ENCODE peak calls at places on chromosomes 16 and 17, in six cellular contexts. U, E, Q, Y, K and S are unnamed samples.

GRCh38 chr17:63418540-63418939 is 27.6 kb downstream of the CYB561 start:
- DNase-seq in U (no peak), E (no peak), Q (no peak), Y (no peak), K (no peak), S (no peak)

GRCh38 chr17:74335529-74336062 is 9.6 kb downstream of the KIF19 start:
- DNase-seq in U (no peak), E (no peak), Q (no peak), Y (no peak), K (no peak), S (no peak)

GRCh38 chr17:44887971-44888955 is 11.0 kb downstream of the EFTUD2 start:
- DNase-seq in U (no peak), E (no peak), Q (no peak), Y (no peak), K (no peak), S (no peak)

GRCh38 chr16:30724641-30725464 is 23.4 kb upstream of the PHKG2 start:
- DNase-seq in U (no peak), E (no peak), Q (no peak), Y (no peak), K (no peak), S (no peak)

GRCh38 chr16:3458852-3459361 is 15.4 kb downstream of the NAA60 start:
- DNase-seq in U (no peak), E (no peak), Q (no peak), Y (no peak), K (no peak), S (no peak)

GRCh38 chr16:67594956-67595355 is 32.6 kb downstream of the CTCF start:
- DNase-seq in U (no peak), E (no peak), Q (no peak), Y (no peak), K (no peak), S (no peak)

GRCh38 chr16:522320-523096 is 5.0 kb upstream of the CAPN15 start:
- DNase-seq in U (no peak), E (no peak), Q (no peak), Y (no peak), K (no peak), S (no peak)

GRCh38 chr16:47392114-47392513 is 68.7 kb downstream of the ITFG1 start:
- DNase-seq in U (no peak), E (peak), Q (no peak), Y (no peak), K (no peak), S (peak)

GRCh38 chr16:78183886-78184553 is 84.6 kb downstream of the WWOX start:
- DNase-seq in U (peak), E (no peak), Q (no peak), Y (no peak), K (no peak), S (no peak)

GRCh38 chr17:76196675-76197074 is 43.6 kb downstream of the RNF157 start:
- DNase-seq in U (no peak), E (no peak), Q (no peak), Y (no peak), K (no peak), S (no peak)

GRCh38 chr16:1494129-1494640 is 1.0 kb downstream of the TELO2 start:
- DNase-seq in U (no peak), E (no peak), Q (no peak), Y (no peak), K (no peak), S (no peak)

GRCh38 chr17:75723201-75723930 is 2.1 kb downstream of the ITGB4 start:
- DNase-seq in U (no peak), E (no peak), Q (no peak), Y (no peak), K (no peak), S (no peak)

GRCh38 chr17:68627956-68628355 is 26.8 kb upstream of the FAM20A start:
- DNase-seq in U (no peak), E (no peak), Q (no peak), Y (no peak), K (no peak), S (no peak)

GRCh38 chr17:43701318-43701743 is 39.6 kb upstream of the MEOX1 start:
- DNase-seq in U (no peak), E (peak), Q (no peak), Y (no peak), K (no peak), S (peak)

GRCh38 chr17:76718516-76718915 is 7.8 kb upstream of the MXRA7 start:
- DNase-seq in U (no peak), E (no peak), Q (no peak), Y (no peak), K (no peak), S (no peak)

GRCh38 chr17:67659028-67659427 is 58.7 kb upstream of the NOL11 start:
- DNase-seq in U (no peak), E (no peak), Q (no peak), Y (no peak), K (no peak), S (no peak)

GRCh38 chr16:82793550-82794244 is 166.9 kb downstream of the CDH13 start:
- DNase-seq in U (no peak), E (no peak), Q (no peak), Y (no peak), K (no peak), S (no peak)

GRCh38 chr17:55609737-55610201 is 98.5 kb upstream of the SMIM36 start:
- DNase-seq in U (no peak), E (no peak), Q (no peak), Y (no peak), K (no peak), S (no peak)

GRCh38 chr16:67345401-67345800 is 18.8 kb downstream of the LRRC36 start:
- DNase-seq in U (no peak), E (no peak), Q (no peak), Y (no peak), K (no peak), S (no peak)

GRCh38 chr16:74107795-74108610 is 188.6 kb upstream of the PSMD7 start:
- DNase-seq in U (no peak), E (peak), Q (no peak), Y (no peak), K (no peak), S (peak)

GRCh38 chr17:76336756-76337412 is 16.8 kb downstream of the PRPSAP1 start:
- DNase-seq in U (no peak), E (no peak), Q (no peak), Y (no peak), K (no peak), S (no peak)

GRCh38 chr17:38401459-38401858 is 26.8 kb upstream of the ARHGAP23 start:
- DNase-seq in U (no peak), E (no peak), Q (no peak), Y (no peak), K (no peak), S (no peak)

GRCh38 chr16:74297296-74297665 is 667 bp downstream of the PSMD7 start:
- DNase-seq in U (no peak), E (peak), Q (peak), Y (no peak), K (no peak), S (peak)

GRCh38 chr16:68257251-68257905 is 6.9 kb upstream of the SLC7A6 start:
- DNase-seq in U (peak), E (no peak), Q (no peak), Y (no peak), K (no peak), S (peak)

GRCh38 chr17:55177159-55177913 is 87.4 kb upstream of the HLF start:
- DNase-seq in U (no peak), E (no peak), Q (no peak), Y (no peak), K (no peak), S (no peak)

GRCh38 chr17:43974541-43975315 is 21.0 kb upstream of the PYY start:
- DNase-seq in U (no peak), E (no peak), Q (no peak), Y (no peak), K (no peak), S (no peak)

GRCh38 chr16:80691111-80691761 is 113.2 kb downstream of the CDYL2 start:
- DNase-seq in U (no peak), E (no peak), Q (no peak), Y (no peak), K (no peak), S (no peak)

GRCh38 chr16:85390511-85391174 is 222.5 kb upstream of the GSE1 start:
- DNase-seq in U (peak), E (no peak), Q (no peak), Y (no peak), K (no peak), S (peak)

GRCh38 chr16:919658-920631 is 50.8 kb downstream of the LMF1 start:
- DNase-seq in U (no peak), E (no peak), Q (no peak), Y (no peak), K (no peak), S (no peak)